ENCODE peak calls at places on chromosome 13, in five cellular contexts. N is CD8-positive, alpha-beta T cell; X is colonic mucosa; A is pancreas; B is aorta. O is an unnamed sample.

GRCh38 chr13:36887758-36888521 is 32.1 kb downstream of the SMAD9 start:
- DNase-seq in N (no peak), X (no peak), A (no peak), B (no peak), O (no peak)

GRCh38 chr13:32284927-32285632 is 30.1 kb downstream of the ZAR1L start:
- DNase-seq in N (no peak), X (no peak), A (no peak), B (no peak), O (no peak)

GRCh38 chr13:52034616-52035226 is 10.2 kb downstream of the UTP14C start:
- DNase-seq in N (no peak), X (no peak), A (no peak), B (no peak), O (no peak)

GRCh38 chr13:20716951-20717350 is 13.5 kb downstream of the IL17D start:
- DNase-seq in N (no peak), X (no peak), A (no peak), B (no peak), O (no peak)

GRCh38 chr13:28100149-28101121 is at the start of gene FLT3:
- DNase-seq in N (no peak), X (peak), A (peak), B (no peak), O (peak)

GRCh38 chr13:74250738-74251190 is 116.6 kb upstream of the KLF12 start:
- DNase-seq in N (no peak), X (no peak), A (no peak), B (no peak), O (no peak)

GRCh38 chr13:44919103-44919804 is 70.0 kb downstream of the NUFIP1 start:
- DNase-seq in N (no peak), X (no peak), A (no peak), B (no peak), O (no peak)

GRCh38 chr13:19993024-19993423 is 34.5 kb downstream of the ZMYM2 start:
- DNase-seq in N (no peak), X (no peak), A (no peak), B (no peak), O (no peak)

GRCh38 chr13:33722216-33722900 is 95.6 kb upstream of the RFC3 start:
- DNase-seq in N (no peak), X (no peak), A (no peak), B (no peak), O (no peak)

GRCh38 chr13:35278917-35279316 is 197.6 kb downstream of the MAB21L1 start:
- DNase-seq in N (no peak), X (no peak), A (no peak), B (no peak), O (no peak)

GRCh38 chr13:22498006-22498405 is 682.8 kb upstream of the SGCG start:
- DNase-seq in N (no peak), X (no peak), A (no peak), B (no peak), O (no peak)

GRCh38 chr13:113595131-113595530 is 10.6 kb downstream of the TFDP1 start:
- DNase-seq in N (no peak), X (no peak), A (no peak), B (no peak), O (no peak)

GRCh38 chr13:48653074-48654054 is at the start of gene CYSLTR2:
- DNase-seq in N (no peak), X (no peak), A (no peak), B (no peak), O (peak)

GRCh38 chr13:28659611-28659970 is 661 bp downstream of the POMP start:
- DNase-seq in N (no peak), X (no peak), A (no peak), B (no peak), O (peak)

GRCh38 chr13:44331446-44331845 is 42.2 kb upstream of the SERP2 start:
- DNase-seq in N (no peak), X (no peak), A (no peak), B (no peak), O (no peak)

GRCh38 chr13:42807866-42808265 is 26.5 kb downstream of the FAM216B start:
- DNase-seq in N (no peak), X (no peak), A (no peak), B (no peak), O (no peak)

GRCh38 chr13:52599853-52600603 is 42.2 kb upstream of the HNRNPA1L2 start:
- DNase-seq in N (no peak), X (peak), A (peak), B (peak), O (no peak)

GRCh38 chr13:73514208-73514607 is 455.4 kb downstream of the KLF5 start:
- DNase-seq in N (no peak), X (no peak), A (no peak), B (no peak), O (no peak)

GRCh38 chr13:21014666-21015170 is 46.7 kb downstream of the LATS2 start:
- DNase-seq in N (no peak), X (no peak), A (no peak), B (no peak), O (no peak)

GRCh38 chr13:35225582-35225981 is 250.9 kb downstream of the MAB21L1 start:
- DNase-seq in N (no peak), X (no peak), A (no peak), B (no peak), O (no peak)

GRCh38 chr13:34416833-34417425 is 525.1 kb upstream of the NBEA start:
- DNase-seq in N (no peak), X (peak), A (no peak), B (peak), O (no peak)

GRCh38 chr13:32878172-32878571 is 138.1 kb upstream of the KL start:
- DNase-seq in N (no peak), X (no peak), A (no peak), B (no peak), O (no peak)

GRCh38 chr13:66576381-66576780 is 653.8 kb downstream of the PCDH9 start:
- DNase-seq in N (no peak), X (no peak), A (no peak), B (no peak), O (no peak)

GRCh38 chr13:80235559-80236296 is 105.2 kb downstream of the SPRY2 start:
- DNase-seq in N (no peak), X (peak), A (no peak), B (no peak), O (no peak)

GRCh38 chr13:93875527-93875926 is 604.0 kb downstream of the DCT start:
- DNase-seq in N (no peak), X (no peak), A (no peak), B (no peak), O (no peak)

GRCh38 chr13:38685974-38686571 is 804 bp upstream of the FREM2 start:
- DNase-seq in N (no peak), X (peak), A (no peak), B (no peak), O (no peak)

GRCh38 chr13:96772426-96772825 is 221.8 kb downstream of the OXGR1 start:
- DNase-seq in N (no peak), X (no peak), A (no peak), B (no peak), O (no peak)

GRCh38 chr13:72504026-72504925 is 223.2 kb downstream of the MZT1 start:
- DNase-seq in N (no peak), X (no peak), A (no peak), B (no peak), O (no peak)

GRCh38 chr13:92362717-92363116 is 863.9 kb upstream of the GPC6 start:
- DNase-seq in N (no peak), X (no peak), A (no peak), B (no peak), O (no peak)

GRCh38 chr13:50991624-50992610 is 82.3 kb downstream of the RNASEH2B start:
- DNase-seq in N (no peak), X (no peak), A (no peak), B (no peak), O (peak)
- H3K27ac ChIP-seq in N (no peak), X (no peak), A (no peak), B (no peak), O (no peak)

GRCh38 chr13:105441406-105441805 is 1094.1 kb downstream of the EFNB2 start:
- DNase-seq in N (no peak), X (no peak), A (no peak), B (no peak), O (no peak)

GRCh38 chr13:105445793-105446192 is 1089.7 kb downstream of the EFNB2 start:
- DNase-seq in N (no peak), X (no peak), A (no peak), B (no peak), O (no peak)

GRCh38 chr13:105446197-105446596 is 1089.3 kb downstream of the EFNB2 start:
- DNase-seq in N (no peak), X (no peak), A (no peak), B (no peak), O (no peak)

GRCh38 chr13:105442941-105443340 is 1092.5 kb downstream of the EFNB2 start:
- DNase-seq in N (no peak), X (no peak), A (no peak), B (no peak), O (no peak)

DNA sequence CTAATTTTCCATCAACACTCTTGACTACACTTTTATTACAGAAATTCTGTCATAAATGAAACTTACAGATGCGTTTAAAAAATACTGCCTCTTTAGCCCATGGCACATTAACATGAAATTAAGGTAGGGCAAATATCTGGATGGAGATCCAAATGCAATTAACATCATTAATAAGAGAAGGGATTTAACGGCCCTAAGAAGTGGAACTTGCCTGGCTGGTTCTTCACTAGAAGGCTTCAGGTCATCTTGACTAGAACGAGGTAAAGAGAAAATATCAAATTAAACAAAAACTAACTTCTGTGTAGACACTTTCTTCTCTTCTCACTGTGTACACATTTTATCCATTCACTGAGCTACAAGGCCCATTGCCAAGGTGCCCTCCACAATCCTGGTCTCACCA is 1093.4 kb downstream of the EFNB2 start:
- DNase-seq in N (no peak), X (no peak), A (no peak), B (no peak), O (no peak)
- H3K27ac ChIP-seq in N (no peak), X (no peak), A (no peak), B (no peak), O (no peak)

DNA sequence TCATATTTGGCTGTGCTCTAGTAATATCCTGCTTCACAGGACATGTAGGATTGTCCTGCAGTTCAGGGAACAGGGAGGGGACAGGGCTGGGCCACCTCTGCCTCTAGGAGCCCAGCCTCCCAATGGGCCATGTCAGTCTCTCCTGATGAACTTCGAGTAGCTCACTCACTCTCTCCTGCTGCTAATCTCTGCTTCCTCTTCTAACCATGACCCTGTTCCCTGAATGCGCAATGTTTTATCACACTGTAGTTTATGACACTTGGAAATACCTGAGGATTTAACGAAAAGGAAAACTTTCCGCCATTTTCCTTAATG is 9.2 kb downstream of the PARP4 start:
- DNase-seq in N (no peak), X (peak), A (no peak), B (no peak), O (no peak)
- H3K27ac ChIP-seq in N (no peak), X (peak), A (no peak), B (no peak), O (no peak)

DNA sequence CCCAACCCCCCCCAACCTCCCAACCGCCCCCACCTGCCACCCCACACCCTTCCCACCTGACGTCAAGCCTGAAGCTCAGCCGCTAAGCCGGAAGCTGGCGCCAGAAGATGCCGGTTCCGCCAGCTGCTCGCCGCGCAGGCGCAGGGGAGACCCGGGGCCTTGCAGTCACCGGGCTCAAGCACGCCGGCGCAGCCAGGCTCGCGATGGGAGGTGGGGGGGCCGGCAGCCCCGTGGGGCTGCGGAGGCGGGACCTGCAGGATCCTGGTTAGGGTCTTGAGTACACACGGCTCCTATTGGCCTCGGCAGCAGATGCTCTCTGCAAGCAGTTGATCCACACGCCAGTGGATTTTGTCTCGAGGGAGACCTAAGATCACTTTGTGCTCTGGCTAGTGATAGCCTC is at the start of gene LIG4:
- DNase-seq in N (peak), X (peak), A (peak), B (peak), O (peak)
- H3K27ac ChIP-seq in N (peak), X (peak), A (no peak), B (no peak), O (peak)